ENCODE peak calls at places on chromosomes 7 and 10, in eight cellular contexts. One of them, this sample, is unnamed.

GRCh38 chr7:148182264-148182663 is 408.3 kb upstream of the C7orf33 start:
- DNase-seq in body of pancreas: no peak
- DNase-seq in sigmoid colon: no peak
- DNase-seq in fibroblast of lung: no peak
- DNase-seq in HCT116: no peak
- DNase-seq in esophagus squamous epithelium: no peak
- DNase-seq in tibial artery: no peak
- DNase-seq in psoas muscle: no peak
- DNase-seq in this sample: no peak

GRCh38 chr10:31906039-31906438 is 22.6 kb downstream of the ARHGAP12 start:
- DNase-seq in psoas muscle: no peak
- DNase-seq in sigmoid colon: no peak
- DNase-seq in fibroblast of lung: no peak
- DNase-seq in HCT116: no peak
- DNase-seq in body of pancreas: no peak
- DNase-seq in tibial artery: no peak
- DNase-seq in esophagus squamous epithelium: no peak
- DNase-seq in this sample: no peak

GRCh38 chr10:70462349-70462984 is 16.1 kb upstream of the PALD1 start:
- DNase-seq in fibroblast of lung: peak
- DNase-seq in HCT116: peak
- DNase-seq in sigmoid colon: peak
- DNase-seq in esophagus squamous epithelium: no peak
- DNase-seq in tibial artery: peak
- DNase-seq in body of pancreas: peak
- DNase-seq in psoas muscle: peak
- DNase-seq in this sample: peak

GRCh38 chr7:929311-929711 is 25.2 kb downstream of the ADAP1 start:
- DNase-seq in HCT116: no peak
- DNase-seq in body of pancreas: peak
- DNase-seq in sigmoid colon: peak
- DNase-seq in psoas muscle: peak
- DNase-seq in esophagus squamous epithelium: no peak
- DNase-seq in fibroblast of lung: no peak
- DNase-seq in tibial artery: peak
- DNase-seq in this sample: peak

GRCh38 chr7:149621776-149622175 is 124.2 kb upstream of the ZNF746 start:
- DNase-seq in psoas muscle: no peak
- DNase-seq in body of pancreas: no peak
- DNase-seq in HCT116: no peak
- DNase-seq in sigmoid colon: no peak
- DNase-seq in tibial artery: no peak
- DNase-seq in fibroblast of lung: no peak
- DNase-seq in esophagus squamous epithelium: no peak
- DNase-seq in this sample: no peak

GRCh38 chr10:16856567-16856966 is 39.3 kb upstream of the RSU1 start:
- DNase-seq in tibial artery: no peak
- DNase-seq in sigmoid colon: no peak
- DNase-seq in esophagus squamous epithelium: no peak
- DNase-seq in HCT116: no peak
- DNase-seq in body of pancreas: no peak
- DNase-seq in fibroblast of lung: no peak
- DNase-seq in psoas muscle: no peak
- DNase-seq in this sample: no peak

GRCh38 chr7:129946282-129946681 is 6.5 kb downstream of the UBE2H start:
- DNase-seq in fibroblast of lung: no peak
- DNase-seq in body of pancreas: no peak
- DNase-seq in esophagus squamous epithelium: no peak
- DNase-seq in sigmoid colon: no peak
- DNase-seq in psoas muscle: no peak
- DNase-seq in HCT116: no peak
- DNase-seq in tibial artery: no peak
- DNase-seq in this sample: no peak

GRCh38 chr7:930975-931758 is 23.3 kb downstream of the ADAP1 start:
- DNase-seq in body of pancreas: no peak
- DNase-seq in fibroblast of lung: no peak
- DNase-seq in esophagus squamous epithelium: no peak
- DNase-seq in HCT116: no peak
- DNase-seq in psoas muscle: peak
- DNase-seq in tibial artery: peak
- DNase-seq in sigmoid colon: peak
- DNase-seq in this sample: no peak

GRCh38 chr7:100061518-100062193 is 12.1 kb downstream of the ZSCAN21 start:
- DNase-seq in HCT116: no peak
- DNase-seq in psoas muscle: no peak
- DNase-seq in sigmoid colon: no peak
- DNase-seq in fibroblast of lung: no peak
- DNase-seq in esophagus squamous epithelium: no peak
- DNase-seq in tibial artery: no peak
- DNase-seq in body of pancreas: no peak
- DNase-seq in this sample: no peak

GRCh38 chr7:150964593-150965111 is 13.5 kb downstream of the KCNH2 start:
- DNase-seq in HCT116: no peak
- DNase-seq in fibroblast of lung: no peak
- DNase-seq in body of pancreas: peak
- DNase-seq in sigmoid colon: peak
- DNase-seq in esophagus squamous epithelium: no peak
- DNase-seq in tibial artery: no peak
- DNase-seq in psoas muscle: no peak
- DNase-seq in this sample: no peak

GRCh38 chr7:129332354-129333056 is 101.7 kb upstream of the STRIP2 start:
- DNase-seq in sigmoid colon: no peak
- DNase-seq in psoas muscle: no peak
- DNase-seq in fibroblast of lung: peak
- DNase-seq in tibial artery: no peak
- DNase-seq in esophagus squamous epithelium: no peak
- DNase-seq in HCT116: no peak
- DNase-seq in body of pancreas: no peak
- DNase-seq in this sample: no peak

GRCh38 chr7:48052748-48053147 is 17.4 kb downstream of the C7orf57 start:
- DNase-seq in esophagus squamous epithelium: no peak
- DNase-seq in tibial artery: no peak
- DNase-seq in fibroblast of lung: peak
- DNase-seq in sigmoid colon: no peak
- DNase-seq in body of pancreas: no peak
- DNase-seq in HCT116: peak
- DNase-seq in psoas muscle: no peak
- DNase-seq in this sample: no peak

GRCh38 chr7:21099432-21099831 is 312.7 kb upstream of the SP8 start:
- DNase-seq in esophagus squamous epithelium: no peak
- DNase-seq in fibroblast of lung: peak
- DNase-seq in body of pancreas: no peak
- DNase-seq in sigmoid colon: no peak
- DNase-seq in tibial artery: no peak
- DNase-seq in HCT116: no peak
- DNase-seq in psoas muscle: no peak
- DNase-seq in this sample: no peak

GRCh38 chr7:35494407-35494806 is 200.5 kb downstream of the HERPUD2 start:
- DNase-seq in psoas muscle: no peak
- DNase-seq in fibroblast of lung: no peak
- DNase-seq in body of pancreas: no peak
- DNase-seq in HCT116: no peak
- DNase-seq in esophagus squamous epithelium: no peak
- DNase-seq in tibial artery: no peak
- DNase-seq in sigmoid colon: no peak
- DNase-seq in this sample: no peak

GRCh38 chr10:96511044-96511945 is 2.4 kb downstream of the TLL2 start:
- DNase-seq in tibial artery: no peak
- DNase-seq in fibroblast of lung: peak
- DNase-seq in esophagus squamous epithelium: no peak
- DNase-seq in body of pancreas: peak
- DNase-seq in psoas muscle: no peak
- DNase-seq in HCT116: peak
- DNase-seq in sigmoid colon: no peak
- DNase-seq in this sample: peak

GRCh38 chr10:22854935-22855421 is 72.9 kb upstream of the ARMC3 start:
- DNase-seq in tibial artery: no peak
- DNase-seq in sigmoid colon: no peak
- DNase-seq in psoas muscle: no peak
- DNase-seq in fibroblast of lung: peak
- DNase-seq in HCT116: no peak
- DNase-seq in esophagus squamous epithelium: no peak
- DNase-seq in body of pancreas: no peak
- DNase-seq in this sample: no peak
- TF ChIP-seq CTCF in tibial artery: peak
- TF ChIP-seq CTCF in sigmoid colon: no peak
- TF ChIP-seq CTCF in psoas muscle: no peak
- TF ChIP-seq CTCF in fibroblast of lung: peak
- TF ChIP-seq CTCF in HCT116: no peak
- TF ChIP-seq CTCF in esophagus squamous epithelium: no peak
- TF ChIP-seq CTCF in body of pancreas: no peak
- TF ChIP-seq CTCF in this sample: no peak

GRCh38 chr10:121332353-121332752 is 265.9 kb downstream of the FGFR2 start:
- DNase-seq in tibial artery: no peak
- DNase-seq in body of pancreas: no peak
- DNase-seq in psoas muscle: no peak
- DNase-seq in fibroblast of lung: no peak
- DNase-seq in HCT116: no peak
- DNase-seq in esophagus squamous epithelium: no peak
- DNase-seq in sigmoid colon: no peak
- DNase-seq in this sample: no peak

GRCh38 chr10:121335386-121335925 is 262.8 kb downstream of the FGFR2 start:
- DNase-seq in tibial artery: no peak
- DNase-seq in sigmoid colon: no peak
- DNase-seq in body of pancreas: no peak
- DNase-seq in esophagus squamous epithelium: no peak
- DNase-seq in psoas muscle: no peak
- DNase-seq in HCT116: no peak
- DNase-seq in fibroblast of lung: no peak
- DNase-seq in this sample: no peak

GRCh38 chr10:121337356-121337936 is 260.8 kb downstream of the FGFR2 start:
- DNase-seq in body of pancreas: peak
- DNase-seq in HCT116: no peak
- DNase-seq in esophagus squamous epithelium: no peak
- DNase-seq in psoas muscle: no peak
- DNase-seq in sigmoid colon: no peak
- DNase-seq in fibroblast of lung: no peak
- DNase-seq in tibial artery: no peak
- DNase-seq in this sample: no peak

GRCh38 chr10:121330528-121330927 is 267.7 kb downstream of the FGFR2 start:
- DNase-seq in esophagus squamous epithelium: no peak
- DNase-seq in body of pancreas: no peak
- DNase-seq in sigmoid colon: no peak
- DNase-seq in HCT116: no peak
- DNase-seq in fibroblast of lung: no peak
- DNase-seq in psoas muscle: no peak
- DNase-seq in tibial artery: no peak
- DNase-seq in this sample: no peak

DNA sequence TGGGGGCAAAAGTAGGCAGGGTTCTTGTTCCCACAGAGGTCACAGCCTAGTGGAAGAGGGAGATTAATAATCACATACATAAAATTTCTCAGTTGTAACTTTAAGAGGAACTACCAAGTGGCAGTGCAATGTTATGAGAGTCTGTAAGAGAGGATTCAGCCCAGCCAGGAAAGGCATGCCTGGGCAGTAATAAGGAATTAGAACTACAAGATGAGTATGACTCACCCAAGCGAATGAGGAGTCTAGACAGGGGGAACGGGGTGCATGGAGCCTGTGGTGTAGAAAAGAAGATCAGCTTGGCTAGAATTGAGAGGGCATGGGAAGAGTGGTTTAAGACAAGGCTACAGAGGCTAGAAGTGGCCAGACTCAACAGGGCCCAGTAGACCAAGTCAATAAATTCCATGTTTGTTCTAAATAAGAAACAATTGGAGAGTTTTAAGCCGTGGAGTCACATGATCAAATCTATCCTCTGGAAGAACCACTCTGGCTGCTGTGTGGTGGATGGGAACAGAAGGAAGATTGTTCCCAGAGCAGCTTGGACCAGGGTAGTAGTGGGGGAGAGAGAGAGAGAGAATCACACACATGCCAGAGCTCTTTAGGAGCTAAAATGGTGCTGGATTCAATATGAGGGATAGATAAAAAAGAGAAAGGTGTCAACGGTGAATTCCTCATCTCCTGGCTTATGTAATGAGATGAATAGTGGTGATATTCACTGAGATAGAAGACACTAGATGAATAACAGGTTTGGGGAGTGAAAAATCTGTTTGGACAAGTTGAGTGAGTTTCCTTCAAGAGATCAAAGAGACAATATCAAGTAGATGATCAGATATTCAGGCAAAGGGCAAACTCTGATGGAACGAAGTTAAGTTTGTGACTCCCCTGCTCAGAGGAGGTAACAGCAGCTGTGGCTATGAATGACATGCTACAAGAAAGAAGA is 265.1 kb downstream of the FGFR2 start:
- DNase-seq in esophagus squamous epithelium: no peak
- DNase-seq in HCT116: no peak
- DNase-seq in tibial artery: no peak
- DNase-seq in fibroblast of lung: no peak
- DNase-seq in psoas muscle: no peak
- DNase-seq in sigmoid colon: no peak
- DNase-seq in body of pancreas: no peak
- DNase-seq in this sample: no peak
- H3K27ac ChIP-seq in esophagus squamous epithelium: no peak
- H3K27ac ChIP-seq in HCT116: no peak
- H3K27ac ChIP-seq in tibial artery: no peak
- H3K27ac ChIP-seq in fibroblast of lung: no peak
- H3K27ac ChIP-seq in psoas muscle: no peak
- H3K27ac ChIP-seq in sigmoid colon: no peak
- H3K27ac ChIP-seq in body of pancreas: no peak
- H3K27ac ChIP-seq in this sample: no peak

DNA sequence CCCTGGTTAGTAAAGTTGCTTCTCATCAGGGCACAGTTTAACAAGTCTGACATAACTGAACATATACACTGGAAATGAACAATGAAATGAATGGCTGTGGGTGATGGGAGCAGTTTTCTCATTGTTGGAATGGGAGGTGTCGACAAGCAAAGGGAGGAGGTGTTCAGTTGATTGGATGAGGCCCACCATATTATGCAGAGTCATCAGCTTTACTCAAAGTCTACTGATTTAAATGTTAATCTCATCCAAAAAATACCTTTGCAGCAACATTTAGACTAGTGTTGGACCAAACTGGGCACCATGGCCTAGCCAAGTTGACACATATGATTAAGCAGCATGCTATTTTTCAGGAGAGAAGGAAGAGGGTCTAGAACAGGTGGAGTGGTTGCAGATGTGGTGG is 201.7 kb downstream of the RAMP3 start:
- DNase-seq in body of pancreas: no peak
- DNase-seq in HCT116: no peak
- DNase-seq in esophagus squamous epithelium: no peak
- DNase-seq in psoas muscle: no peak
- DNase-seq in sigmoid colon: no peak
- DNase-seq in tibial artery: no peak
- DNase-seq in fibroblast of lung: no peak
- DNase-seq in this sample: no peak
- TF ChIP-seq CTCF in body of pancreas: no peak
- TF ChIP-seq CTCF in HCT116: no peak
- TF ChIP-seq CTCF in esophagus squamous epithelium: no peak
- TF ChIP-seq CTCF in psoas muscle: no peak
- TF ChIP-seq CTCF in sigmoid colon: no peak
- TF ChIP-seq CTCF in tibial artery: no peak
- TF ChIP-seq CTCF in fibroblast of lung: no peak
- TF ChIP-seq CTCF in this sample: no peak

GRCh38 chr10:3893102-3893473 is 108.1 kb upstream of the KLF6 start:
- DNase-seq in psoas muscle: no peak
- DNase-seq in esophagus squamous epithelium: no peak
- DNase-seq in HCT116: no peak
- DNase-seq in fibroblast of lung: no peak
- DNase-seq in tibial artery: no peak
- DNase-seq in body of pancreas: no peak
- DNase-seq in sigmoid colon: no peak
- DNase-seq in this sample: no peak
- H3K27ac ChIP-seq in psoas muscle: no peak
- H3K27ac ChIP-seq in esophagus squamous epithelium: no peak
- H3K27ac ChIP-seq in HCT116: no peak
- H3K27ac ChIP-seq in fibroblast of lung: no peak
- H3K27ac ChIP-seq in tibial artery: no peak
- H3K27ac ChIP-seq in body of pancreas: no peak
- H3K27ac ChIP-seq in sigmoid colon: no peak
- H3K27ac ChIP-seq in this sample: no peak

This sample was measured in stomach.